ENCODE peak calls at places on chromosomes 1 and 21, in seven cellular contexts. Y is left ventricle myocardium inferior; P is ovary; D is heart right ventricle; R is cardiac muscle cell; L is CD8-positive, alpha-beta T cell; Z is uterus. B is an unnamed sample. For H3K4me1, the result is how much of the 10 kb centered on the place peaks cover.

GRCh38 chr21:41926068-41926806 is 27.6 kb downstream of the C2CD2 start:
- DNase-seq in L (peak), Y (no peak), R (no peak), Z (no peak), P (no peak), D (no peak), B (peak)

GRCh38 chr1:36576118-36576517 is 93.4 kb upstream of the CSF3R start:
- DNase-seq in P (peak), Y (peak), L (peak), R (peak), Z (peak), D (peak), B (peak)

GRCh38 chr1:151251656-151252470 is 2.7 kb upstream of the PSMD4 start:
- DNase-seq in R (peak), L (peak), Y (peak), P (peak), D (peak), Z (peak), B (peak)

GRCh38 chr1:46611691-46612221 is 4.9 kb downstream of the MOB3C start:
- DNase-seq in Y (no peak), R (no peak), P (no peak), Z (no peak), D (no peak), L (no peak), B (no peak)

GRCh38 chr1:205370780-205371179 is 14.1 kb upstream of the KLHDC8A start:
- DNase-seq in L (no peak), Y (no peak), P (no peak), Z (no peak), R (no peak), D (no peak), B (no peak)

GRCh38 chr1:234437423-234438171 is 41.4 kb downstream of the TARBP1 start:
- DNase-seq in D (no peak), Y (no peak), P (no peak), Z (no peak), R (no peak), L (no peak), B (no peak)

GRCh38 chr1:161119379-161120061 is 1.6 kb downstream of the NIT1 start:
- DNase-seq in Z (no peak), L (peak), Y (no peak), D (no peak), P (no peak), R (peak), B (peak)

GRCh38 chr1:229893762-229894444 is 173.1 kb upstream of the GALNT2 start:
- DNase-seq in Y (no peak), D (no peak), Z (no peak), P (no peak), L (no peak), R (no peak), B (no peak)

GRCh38 chr21:27192286-27192685 is 225.4 kb upstream of the ADAMTS5 start:
- DNase-seq in L (no peak), Y (no peak), P (no peak), Z (no peak), D (no peak), R (no peak), B (no peak)

GRCh38 chr21:38825269-38825668 is 19.5 kb downstream of the ETS2 start:
- DNase-seq in Y (no peak), L (no peak), P (no peak), Z (no peak), R (no peak), D (no peak), B (no peak)

GRCh38 chr1:244302889-244303609 is 148.7 kb downstream of the ADSS2 start:
- DNase-seq in Z (no peak), P (peak), R (no peak), L (no peak), D (no peak), Y (no peak), B (peak)

GRCh38 chr1:18809953-18810899 is 49.2 kb downstream of the TAS1R2 start:
- DNase-seq in D (no peak), Y (no peak), Z (no peak), L (no peak), R (no peak), P (no peak), B (no peak)

GRCh38 chr1:229288516-229288915 is 17.6 kb downstream of the RAB4A start:
- DNase-seq in L (no peak), D (no peak), R (no peak), Y (no peak), Z (no peak), P (no peak), B (no peak)

GRCh38 chr1:216310776-216311175 is 112.5 kb downstream of the USH2A start:
- DNase-seq in L (no peak), D (no peak), Z (no peak), R (peak), P (no peak), Y (no peak), B (peak)

GRCh38 chr1:212368073-212368484 is 46.6 kb downstream of the PACC1 start:
- DNase-seq in R (peak), D (no peak), L (peak), P (no peak), Y (no peak), Z (no peak), B (peak)

GRCh38 chr1:90147093-90147492 is 152.2 kb downstream of the ZNF326 start:
- DNase-seq in R (no peak), Z (no peak), P (no peak), Y (no peak), D (no peak), L (no peak), B (no peak)

DNA sequence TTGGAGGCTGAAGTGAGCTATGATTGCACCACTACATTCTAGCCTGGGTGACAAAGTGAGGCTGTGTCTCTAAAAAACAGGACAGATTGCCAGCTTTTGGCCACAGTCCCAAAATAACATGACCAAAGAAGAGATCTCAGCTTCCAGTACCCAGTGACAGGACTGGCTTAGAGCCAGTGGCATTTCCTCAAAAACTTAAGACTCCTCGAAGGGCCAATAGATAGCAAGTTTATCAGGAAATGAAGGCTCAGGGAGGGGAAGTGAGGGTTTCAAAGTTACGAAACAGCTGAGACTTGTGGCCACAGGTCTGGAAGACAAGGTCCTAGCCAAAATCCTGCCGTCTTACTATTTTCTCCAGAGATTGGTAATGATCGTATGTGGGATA is 6.3 kb upstream of the TMEM39B start:
- DNase-seq in D (no peak), P (peak), Z (no peak), Y (peak), L (peak), R (no peak), B (no peak)
- H3K4me1 ChIP-seq in D (under half), P (under half), Z (under half), Y (under half), L (under half), R (under half), B (under half)

DNA sequence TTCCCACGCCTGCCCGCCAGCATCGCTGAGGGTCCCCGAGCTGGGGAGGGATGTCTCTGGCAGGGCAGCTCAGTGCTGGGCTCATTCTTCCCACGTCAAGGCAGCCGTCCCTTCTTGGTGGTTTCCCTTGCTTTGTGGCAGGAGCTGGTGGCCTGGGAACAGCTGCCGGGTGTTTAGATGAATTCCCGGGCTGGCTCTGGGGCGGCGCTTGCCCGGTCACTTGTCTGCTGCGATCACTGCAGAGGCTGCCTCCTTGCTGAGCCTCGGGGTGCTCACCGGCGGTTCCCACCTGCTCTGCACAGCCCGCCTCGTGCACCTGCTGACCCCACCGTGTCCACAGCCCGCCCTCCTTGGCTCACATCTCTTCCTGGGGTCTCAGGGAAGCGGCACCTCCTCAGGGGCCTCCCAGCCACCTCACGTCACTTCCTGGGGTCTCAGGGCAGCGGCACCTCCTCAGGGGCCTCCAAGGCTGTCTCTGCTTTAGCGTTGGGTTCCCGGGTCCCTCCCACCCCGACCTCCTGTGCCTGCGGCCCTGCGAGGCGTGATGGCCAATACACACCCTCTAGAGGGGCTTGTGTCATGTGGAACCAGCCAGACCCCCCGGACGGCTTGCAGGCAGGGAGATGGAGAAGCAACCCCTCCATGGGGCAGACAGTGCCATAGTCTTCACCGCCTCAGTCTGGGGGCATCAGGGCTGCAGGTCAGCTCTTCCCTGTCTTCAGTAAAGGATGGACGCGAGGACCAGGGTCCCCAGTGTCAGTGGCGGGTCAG is 13.5 kb downstream of the COL18A1 start:
- DNase-seq in P (peak), D (peak), R (no peak), Y (peak), L (no peak), Z (no peak), B (no peak)
- H3K4me1 ChIP-seq in P (under half), D (under half), R (half or more), Y (half or more), L (under half), Z (under half), B (under half)

DNA sequence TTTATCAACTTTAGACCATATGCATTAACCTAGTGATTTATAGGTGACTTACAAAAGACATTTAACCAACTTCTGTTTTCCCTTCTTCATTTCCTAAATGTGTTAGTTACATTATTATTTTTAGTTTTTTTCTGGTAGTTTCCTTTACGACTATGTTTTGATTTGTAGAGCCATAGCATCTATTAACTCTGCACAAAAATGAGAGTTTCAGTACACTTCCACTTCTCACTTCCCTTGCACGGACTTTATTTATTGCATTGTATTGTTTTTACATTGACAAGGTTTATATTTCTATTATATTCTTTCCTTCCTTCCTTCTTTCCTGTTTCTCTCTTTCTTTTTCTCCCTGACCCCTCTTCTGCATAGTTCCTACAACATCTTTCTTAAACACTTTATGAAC is 14.7 kb downstream of the PKN2 start:
- DNase-seq in L (no peak), Y (no peak), P (no peak), R (no peak), D (no peak), Z (no peak), B (no peak)
- H3K4me1 ChIP-seq in L (under half), Y (half or more), P (under half), R (under half), D (under half), Z (under half), B (under half)

DNA sequence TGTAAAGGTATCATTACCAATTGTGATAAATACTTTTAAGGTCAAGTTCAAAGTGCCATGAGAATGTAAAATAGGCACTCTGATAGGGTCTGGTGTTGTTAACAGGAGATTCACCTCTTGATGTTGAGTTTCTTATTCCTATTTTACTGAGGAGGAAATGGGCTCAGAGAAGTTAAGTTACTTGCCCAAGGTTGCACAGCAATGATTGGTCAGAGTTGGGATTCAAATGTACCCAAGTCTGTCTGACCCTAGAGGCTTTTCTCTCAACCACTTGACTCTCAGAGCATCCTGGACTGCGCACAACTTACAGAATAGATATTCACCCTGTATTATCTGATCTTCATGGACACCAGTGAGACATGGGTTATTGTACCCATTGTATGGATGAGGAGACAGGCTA is 33.9 kb downstream of the SOX13 start:
- DNase-seq in P (no peak), Z (no peak), L (no peak), D (no peak), R (no peak), Y (no peak), B (no peak)
- H3K4me1 ChIP-seq in P (under half), Z (under half), L (under half), D (under half), R (under half), Y (half or more), B (under half)

GRCh38 chr1:30905403-30905802 is 3.2 kb downstream of the SDC3 start:
- DNase-seq in P (peak), D (no peak), L (no peak), Z (no peak), R (no peak), Y (no peak), B (no peak)

GRCh38 chr1:30904191-30904961 is 4.2 kb downstream of the SDC3 start:
- DNase-seq in D (no peak), L (no peak), Z (no peak), R (no peak), P (peak), Y (peak), B (no peak)

GRCh38 chr1:30903343-30904034 is 5.1 kb downstream of the SDC3 start:
- DNase-seq in Y (peak), R (no peak), P (peak), L (no peak), D (no peak), Z (no peak), B (no peak)

GRCh38 chr1:30905898-30906620 is 2.5 kb downstream of the SDC3 start:
- DNase-seq in L (no peak), R (no peak), P (peak), Z (no peak), Y (peak), D (no peak), B (no peak)

DNA sequence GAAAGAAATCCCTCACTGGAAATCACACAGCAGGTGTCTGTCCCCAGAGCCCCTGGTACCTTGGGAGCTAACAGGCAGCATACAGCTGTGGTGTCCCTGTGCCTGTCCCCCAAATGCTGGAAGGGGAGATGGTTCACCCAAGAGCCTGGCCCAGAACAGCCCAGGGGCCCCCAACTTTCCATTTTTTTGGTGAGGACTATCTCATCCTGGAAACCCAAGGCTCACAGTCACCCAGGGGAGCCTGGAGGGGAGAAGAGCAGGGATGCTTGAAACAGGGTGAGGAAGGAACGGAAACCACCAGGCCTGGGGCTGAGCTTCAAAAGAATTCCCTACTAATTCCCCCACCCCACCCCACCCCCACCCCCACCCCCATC is 3.6 kb downstream of the SDC3 start:
- DNase-seq in L (no peak), Y (peak), R (no peak), P (peak), Z (no peak), D (no peak), B (no peak)
- H3K4me1 ChIP-seq in L (under half), Y (half or more), R (under half), P (under half), Z (under half), D (under half), B (under half)

GRCh38 chr1:156690673-156691032 is 13.4 kb upstream of the NES start:
- DNase-seq in D (no peak), Z (no peak), R (no peak), L (no peak), P (no peak), Y (no peak), B (no peak)
- H3K4me1 ChIP-seq in D (under half), Z (under half), R (under half), L (under half), P (under half), Y (under half), B (under half)

B was measured in Caco-2.